ENCODE peak calls at places on chromosome 14, in six cellular contexts. One of them, this sample, is unnamed. For H3K9me2, the result is how much of the 10 kb centered on the place peaks cover.

GRCh38 chr14:98070521-98070920 is 1201.5 kb downstream of the BCL11B start:
- DNase-seq in PC-9: no peak
- DNase-seq in PC-3: no peak
- DNase-seq in GM23338: no peak
- DNase-seq in HCT116: no peak
- DNase-seq in hepatocyte: no peak
- DNase-seq in this sample: no peak

GRCh38 chr14:101031186-101031585 is 127.7 kb upstream of the RTL1 start:
- DNase-seq in PC-9: no peak
- DNase-seq in HCT116: no peak
- DNase-seq in PC-3: no peak
- DNase-seq in GM23338: no peak
- DNase-seq in hepatocyte: no peak
- DNase-seq in this sample: no peak

GRCh38 chr14:24042733-24043132 is 9.1 kb upstream of the CARMIL3 start:
- DNase-seq in HCT116: no peak
- DNase-seq in PC-3: no peak
- DNase-seq in hepatocyte: no peak
- DNase-seq in PC-9: no peak
- DNase-seq in GM23338: no peak
- DNase-seq in this sample: no peak

GRCh38 chr14:99541677-99542470 is 60.7 kb downstream of the CCNK start:
- DNase-seq in HCT116: no peak
- DNase-seq in GM23338: no peak
- DNase-seq in hepatocyte: no peak
- DNase-seq in PC-3: peak
- DNase-seq in PC-9: peak
- DNase-seq in this sample: no peak

GRCh38 chr14:45664668-45665356 is 411.8 kb upstream of the MIS18BP1 start:
- DNase-seq in PC-3: peak
- DNase-seq in GM23338: peak
- DNase-seq in hepatocyte: no peak
- DNase-seq in HCT116: no peak
- DNase-seq in PC-9: peak
- DNase-seq in this sample: no peak

GRCh38 chr14:57420986-57421385 is 30.6 kb downstream of the NAA30 start:
- DNase-seq in HCT116: no peak
- DNase-seq in hepatocyte: no peak
- DNase-seq in PC-9: no peak
- DNase-seq in GM23338: no peak
- DNase-seq in PC-3: peak
- DNase-seq in this sample: no peak

GRCh38 chr14:95218006-95218405 is 60.7 kb upstream of the DICER1 start:
- DNase-seq in GM23338: no peak
- DNase-seq in PC-3: no peak
- DNase-seq in hepatocyte: no peak
- DNase-seq in PC-9: no peak
- DNase-seq in HCT116: no peak
- DNase-seq in this sample: no peak

GRCh38 chr14:68792022-68792829 is 641 bp downstream of the ZFP36L1 start:
- DNase-seq in GM23338: peak
- DNase-seq in hepatocyte: no peak
- DNase-seq in PC-9: peak
- DNase-seq in PC-3: peak
- DNase-seq in HCT116: no peak
- DNase-seq in this sample: peak

GRCh38 chr14:65495196-65495595 is 82.7 kb downstream of the FUT8 start:
- DNase-seq in hepatocyte: no peak
- DNase-seq in GM23338: no peak
- DNase-seq in PC-9: no peak
- DNase-seq in PC-3: peak
- DNase-seq in HCT116: no peak
- DNase-seq in this sample: no peak

GRCh38 chr14:69708586-69709169 is 58.3 kb upstream of the SRSF5 start:
- DNase-seq in HCT116: no peak
- DNase-seq in PC-3: peak
- DNase-seq in hepatocyte: no peak
- DNase-seq in PC-9: no peak
- DNase-seq in GM23338: peak
- DNase-seq in this sample: no peak

GRCh38 chr14:65403231-65403630 is 9.3 kb upstream of the FUT8 start:
- DNase-seq in GM23338: no peak
- DNase-seq in HCT116: no peak
- DNase-seq in hepatocyte: no peak
- DNase-seq in PC-9: no peak
- DNase-seq in PC-3: peak
- DNase-seq in this sample: no peak

GRCh38 chr14:83355609-83356008 is 1822.0 kb upstream of the SEL1L start:
- DNase-seq in PC-9: no peak
- DNase-seq in HCT116: no peak
- DNase-seq in PC-3: no peak
- DNase-seq in hepatocyte: no peak
- DNase-seq in GM23338: no peak
- DNase-seq in this sample: no peak

DNA sequence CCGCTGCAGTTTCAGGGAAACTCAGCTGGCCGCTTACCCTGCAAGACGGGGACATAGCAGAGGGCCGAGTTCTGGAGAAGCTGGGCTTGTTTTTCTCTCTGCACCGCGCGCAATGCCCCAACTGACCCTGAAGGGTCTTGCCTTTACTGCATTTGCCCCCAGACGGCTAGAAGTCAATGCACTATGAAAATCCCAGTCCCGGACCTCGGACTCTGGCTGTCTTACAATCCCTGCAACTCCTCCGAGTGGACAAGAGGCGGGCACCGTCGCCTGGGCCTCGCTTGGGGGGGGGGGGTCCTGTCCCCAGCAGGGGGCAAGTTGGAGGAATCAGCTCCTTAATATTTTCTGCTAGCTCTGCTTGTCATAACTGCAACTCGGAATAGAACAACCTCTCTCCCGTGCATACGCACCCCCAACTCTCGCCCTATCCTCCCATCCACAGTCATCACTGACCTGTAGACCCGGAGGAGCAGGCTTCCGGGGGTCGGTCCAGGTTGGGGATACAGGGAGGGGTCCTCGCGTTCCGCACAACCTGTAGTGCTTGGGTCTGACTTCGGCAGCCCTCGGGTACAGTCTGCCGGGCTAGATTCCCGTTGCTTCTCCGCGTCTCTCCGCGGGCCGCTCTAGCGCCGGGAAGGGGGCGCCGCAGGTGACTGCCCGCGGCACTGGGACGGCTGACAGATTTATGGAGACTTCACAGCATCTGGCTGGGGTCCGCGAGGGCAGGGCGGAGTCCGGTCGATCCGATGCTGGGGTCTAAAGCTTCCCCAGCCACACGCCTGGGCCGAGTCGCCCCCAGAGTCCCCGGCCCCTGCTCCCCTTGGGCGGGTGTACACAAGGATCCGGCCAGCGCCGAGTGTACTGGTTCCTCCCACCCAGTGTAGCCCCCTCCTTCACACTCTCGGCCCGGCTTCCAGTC is 3.3 kb upstream of the PAX9 start:
- DNase-seq in hepatocyte: peak
- DNase-seq in GM23338: peak
- DNase-seq in HCT116: no peak
- DNase-seq in PC-9: no peak
- DNase-seq in PC-3: no peak
- DNase-seq in this sample: no peak
- TF ChIP-seq EZH2 in hepatocyte: peak
- TF ChIP-seq EZH2 in GM23338: peak
- TF ChIP-seq EZH2 in HCT116: no peak
- TF ChIP-seq EZH2 in PC-9: no peak
- TF ChIP-seq EZH2 in PC-3: no peak
- TF ChIP-seq EZH2 in this sample: no peak

DNA sequence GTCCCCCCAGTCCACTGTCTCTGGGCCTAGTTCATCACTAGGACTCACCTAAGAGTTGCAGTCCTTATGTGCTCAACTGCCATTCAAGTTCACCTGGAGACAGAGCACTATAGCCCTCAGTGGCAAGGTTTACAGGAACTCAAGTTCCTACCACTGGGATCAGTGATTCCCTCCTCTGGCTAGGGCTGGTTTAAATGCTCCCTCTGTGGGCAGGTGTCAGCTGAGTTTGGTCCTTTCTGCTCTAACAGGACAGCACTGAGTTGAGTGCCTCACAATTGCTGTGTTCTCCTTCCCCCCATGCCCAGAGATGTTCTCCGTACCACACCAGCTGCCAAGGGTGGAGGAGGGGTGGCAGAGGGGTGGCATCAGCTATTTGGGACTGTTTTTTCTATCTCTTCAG is 20.8 kb upstream of the SAV1 start:
- DNase-seq in PC-9: no peak
- DNase-seq in GM23338: peak
- DNase-seq in hepatocyte: no peak
- DNase-seq in PC-3: no peak
- DNase-seq in HCT116: no peak
- DNase-seq in this sample: no peak
- TF ChIP-seq CTCF in PC-9: no peak
- TF ChIP-seq CTCF in GM23338: peak
- TF ChIP-seq CTCF in hepatocyte: no peak
- TF ChIP-seq CTCF in PC-3: no peak
- TF ChIP-seq CTCF in HCT116: no peak
- TF ChIP-seq CTCF in this sample: no peak

GRCh38 chr14:61296151-61296550 is 15.0 kb upstream of the TMEM30B start:
- DNase-seq in HCT116: no peak
- DNase-seq in PC-3: no peak
- DNase-seq in GM23338: no peak
- DNase-seq in hepatocyte: no peak
- DNase-seq in PC-9: no peak
- DNase-seq in this sample: no peak
- H3K9me2 ChIP-seq in HCT116: under half
- H3K9me2 ChIP-seq in PC-3: under half
- H3K9me2 ChIP-seq in GM23338: under half
- H3K9me2 ChIP-seq in hepatocyte: under half
- H3K9me2 ChIP-seq in PC-9: under half
- H3K9me2 ChIP-seq in this sample: under half

DNA sequence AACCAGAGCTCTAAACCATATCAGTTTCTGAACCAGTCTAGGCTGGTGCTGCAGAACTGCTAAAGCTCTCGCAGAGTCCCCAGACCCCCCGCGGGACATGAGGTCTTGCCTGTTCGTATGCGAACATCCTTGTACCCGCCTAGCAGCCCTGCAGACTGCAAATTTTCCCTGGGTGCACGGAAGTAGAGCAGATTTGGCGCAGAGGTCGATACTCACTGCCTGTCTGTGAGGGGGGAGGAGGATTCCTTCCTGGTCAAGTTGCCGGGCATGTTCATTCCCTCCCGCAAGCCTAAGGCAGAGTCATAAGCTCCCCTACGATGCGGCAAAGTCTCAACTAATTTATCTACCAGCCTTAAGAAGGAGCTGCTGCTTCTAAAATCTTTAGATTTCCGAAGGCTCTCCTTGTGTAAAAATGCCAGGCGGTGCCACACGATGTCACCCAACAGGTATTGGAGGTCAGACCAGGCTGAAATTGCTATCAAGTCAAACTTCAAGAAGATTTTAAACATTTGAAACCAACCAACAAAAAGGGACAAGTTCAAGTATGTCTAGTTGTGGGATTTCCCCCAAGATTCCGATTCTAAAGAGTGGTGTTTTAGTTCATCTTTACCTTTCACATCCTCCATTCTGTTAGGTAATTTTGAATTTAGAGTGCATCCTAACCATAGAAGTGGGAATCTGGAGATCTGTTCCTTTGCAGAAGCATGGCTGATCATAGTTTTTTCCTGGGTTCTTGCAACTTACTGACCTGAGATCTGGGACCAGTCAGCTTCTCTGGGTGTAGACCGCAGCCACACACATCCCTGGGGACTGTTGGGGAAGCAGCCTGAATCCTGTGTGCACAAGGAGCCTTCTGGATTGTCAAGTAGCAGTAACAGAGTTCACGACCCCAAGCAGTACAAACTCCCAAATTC is 1.6 kb upstream of the PAX9 start:
- DNase-seq in PC-9: no peak
- DNase-seq in hepatocyte: no peak
- DNase-seq in GM23338: peak
- DNase-seq in HCT116: no peak
- DNase-seq in PC-3: no peak
- DNase-seq in this sample: no peak
- TF ChIP-seq EZH2 in PC-9: no peak
- TF ChIP-seq EZH2 in hepatocyte: peak
- TF ChIP-seq EZH2 in GM23338: peak
- TF ChIP-seq EZH2 in HCT116: no peak
- TF ChIP-seq EZH2 in PC-3: no peak
- TF ChIP-seq EZH2 in this sample: no peak

GRCh38 chr14:96385385-96385784 is 6.5 kb upstream of the AK7 start:
- DNase-seq in HCT116: no peak
- DNase-seq in PC-3: no peak
- DNase-seq in PC-9: no peak
- DNase-seq in hepatocyte: no peak
- DNase-seq in GM23338: no peak
- DNase-seq in this sample: no peak
- TF ChIP-seq CTCF in HCT116: no peak
- TF ChIP-seq CTCF in PC-3: no peak
- TF ChIP-seq CTCF in PC-9: no peak
- TF ChIP-seq CTCF in hepatocyte: no peak
- TF ChIP-seq CTCF in GM23338: no peak
- TF ChIP-seq CTCF in this sample: no peak

This sample was measured in MM.1S.